ENCODE peak calls at places on chromosomes 3 and 15, in eight cellular contexts. One of them, this sample, is unnamed.

GRCh38 chr3:157438371-157438735 is 1.7 kb downstream of the PTX3 start:
- DNase-seq in HFFc6: no peak
- DNase-seq in neural progenitor cell: peak
- DNase-seq in stimulated activated CD4-positive, alpha-beta T cell treated with anti-CD3 and anti-CD28 coated beads, TNF-alpha, amount 100 ng/mL, for 24 hours: no peak
- DNase-seq in IMR-90: no peak
- DNase-seq in CMK: no peak
- DNase-seq in natural killer cell: no peak
- DNase-seq in Ammon's horn: peak
- DNase-seq in this sample: peak

GRCh38 chr15:77030042-77030927 is 35.4 kb downstream of the PSTPIP1 start:
- DNase-seq in neural progenitor cell: peak
- DNase-seq in CMK: no peak
- DNase-seq in IMR-90: no peak
- DNase-seq in stimulated activated CD4-positive, alpha-beta T cell treated with anti-CD3 and anti-CD28 coated beads, TNF-alpha, amount 100 ng/mL, for 24 hours: no peak
- DNase-seq in HFFc6: no peak
- DNase-seq in natural killer cell: peak
- DNase-seq in Ammon's horn: no peak
- DNase-seq in this sample: no peak

GRCh38 chr3:108780235-108780634 is 23.0 kb upstream of the RETNLB start:
- DNase-seq in neural progenitor cell: no peak
- DNase-seq in stimulated activated CD4-positive, alpha-beta T cell treated with anti-CD3 and anti-CD28 coated beads, TNF-alpha, amount 100 ng/mL, for 24 hours: no peak
- DNase-seq in HFFc6: no peak
- DNase-seq in IMR-90: no peak
- DNase-seq in CMK: no peak
- DNase-seq in Ammon's horn: no peak
- DNase-seq in natural killer cell: no peak
- DNase-seq in this sample: no peak

GRCh38 chr15:78716651-78717050 is 75.6 kb upstream of the CHRNB4 start:
- DNase-seq in stimulated activated CD4-positive, alpha-beta T cell treated with anti-CD3 and anti-CD28 coated beads, TNF-alpha, amount 100 ng/mL, for 24 hours: no peak
- DNase-seq in neural progenitor cell: no peak
- DNase-seq in natural killer cell: no peak
- DNase-seq in CMK: no peak
- DNase-seq in Ammon's horn: no peak
- DNase-seq in HFFc6: no peak
- DNase-seq in IMR-90: peak
- DNase-seq in this sample: peak

GRCh38 chr15:56523521-56523920 is 58.6 kb upstream of the MNS1 start:
- DNase-seq in natural killer cell: no peak
- DNase-seq in neural progenitor cell: no peak
- DNase-seq in Ammon's horn: no peak
- DNase-seq in IMR-90: no peak
- DNase-seq in CMK: no peak
- DNase-seq in HFFc6: no peak
- DNase-seq in stimulated activated CD4-positive, alpha-beta T cell treated with anti-CD3 and anti-CD28 coated beads, TNF-alpha, amount 100 ng/mL, for 24 hours: no peak
- DNase-seq in this sample: no peak

GRCh38 chr3:105199217-105199616 is 167.5 kb upstream of the ALCAM start:
- DNase-seq in Ammon's horn: no peak
- DNase-seq in IMR-90: no peak
- DNase-seq in natural killer cell: no peak
- DNase-seq in stimulated activated CD4-positive, alpha-beta T cell treated with anti-CD3 and anti-CD28 coated beads, TNF-alpha, amount 100 ng/mL, for 24 hours: no peak
- DNase-seq in HFFc6: no peak
- DNase-seq in neural progenitor cell: no peak
- DNase-seq in CMK: no peak
- DNase-seq in this sample: no peak

GRCh38 chr3:171101982-171102610 is 75.6 kb upstream of the SLC2A2 start:
- DNase-seq in Ammon's horn: no peak
- DNase-seq in IMR-90: peak
- DNase-seq in CMK: no peak
- DNase-seq in stimulated activated CD4-positive, alpha-beta T cell treated with anti-CD3 and anti-CD28 coated beads, TNF-alpha, amount 100 ng/mL, for 24 hours: no peak
- DNase-seq in neural progenitor cell: no peak
- DNase-seq in natural killer cell: no peak
- DNase-seq in HFFc6: peak
- DNase-seq in this sample: peak

GRCh38 chr3:143849854-143850549 is 1.7 kb upstream of the SLC9A9 start:
- DNase-seq in Ammon's horn: peak
- DNase-seq in natural killer cell: no peak
- DNase-seq in HFFc6: peak
- DNase-seq in neural progenitor cell: no peak
- DNase-seq in stimulated activated CD4-positive, alpha-beta T cell treated with anti-CD3 and anti-CD28 coated beads, TNF-alpha, amount 100 ng/mL, for 24 hours: no peak
- DNase-seq in CMK: no peak
- DNase-seq in IMR-90: peak
- DNase-seq in this sample: peak

GRCh38 chr3:111252795-111253194 is 181.2 kb downstream of the NECTIN3 start:
- DNase-seq in Ammon's horn: peak
- DNase-seq in CMK: no peak
- DNase-seq in IMR-90: peak
- DNase-seq in neural progenitor cell: no peak
- DNase-seq in stimulated activated CD4-positive, alpha-beta T cell treated with anti-CD3 and anti-CD28 coated beads, TNF-alpha, amount 100 ng/mL, for 24 hours: no peak
- DNase-seq in natural killer cell: no peak
- DNase-seq in HFFc6: peak
- DNase-seq in this sample: peak

GRCh38 chr3:123140591-123140990 is 61.2 kb upstream of the SEC22A start:
- DNase-seq in stimulated activated CD4-positive, alpha-beta T cell treated with anti-CD3 and anti-CD28 coated beads, TNF-alpha, amount 100 ng/mL, for 24 hours: no peak
- DNase-seq in Ammon's horn: no peak
- DNase-seq in neural progenitor cell: no peak
- DNase-seq in IMR-90: no peak
- DNase-seq in HFFc6: no peak
- DNase-seq in natural killer cell: no peak
- DNase-seq in CMK: no peak
- DNase-seq in this sample: no peak

GRCh38 chr15:78840661-78841060 is 29.4 kb upstream of the ADAMTS7 start:
- DNase-seq in stimulated activated CD4-positive, alpha-beta T cell treated with anti-CD3 and anti-CD28 coated beads, TNF-alpha, amount 100 ng/mL, for 24 hours: no peak
- DNase-seq in neural progenitor cell: peak
- DNase-seq in natural killer cell: no peak
- DNase-seq in IMR-90: no peak
- DNase-seq in CMK: peak
- DNase-seq in HFFc6: peak
- DNase-seq in Ammon's horn: no peak
- DNase-seq in this sample: no peak

GRCh38 chr3:124663690-124664089 is 66.6 kb upstream of the UMPS start:
- DNase-seq in neural progenitor cell: no peak
- DNase-seq in stimulated activated CD4-positive, alpha-beta T cell treated with anti-CD3 and anti-CD28 coated beads, TNF-alpha, amount 100 ng/mL, for 24 hours: no peak
- DNase-seq in CMK: no peak
- DNase-seq in IMR-90: peak
- DNase-seq in HFFc6: peak
- DNase-seq in natural killer cell: no peak
- DNase-seq in Ammon's horn: no peak
- DNase-seq in this sample: peak

GRCh38 chr3:20511863-20512262 is 325.9 kb upstream of the SGO1 start:
- DNase-seq in CMK: no peak
- DNase-seq in Ammon's horn: peak
- DNase-seq in neural progenitor cell: peak
- DNase-seq in HFFc6: peak
- DNase-seq in natural killer cell: no peak
- DNase-seq in stimulated activated CD4-positive, alpha-beta T cell treated with anti-CD3 and anti-CD28 coated beads, TNF-alpha, amount 100 ng/mL, for 24 hours: no peak
- DNase-seq in IMR-90: peak
- DNase-seq in this sample: peak

GRCh38 chr3:39190281-39191025 is 1.9 kb downstream of the XIRP1 start:
- DNase-seq in IMR-90: no peak
- DNase-seq in neural progenitor cell: no peak
- DNase-seq in HFFc6: no peak
- DNase-seq in natural killer cell: no peak
- DNase-seq in stimulated activated CD4-positive, alpha-beta T cell treated with anti-CD3 and anti-CD28 coated beads, TNF-alpha, amount 100 ng/mL, for 24 hours: no peak
- DNase-seq in Ammon's horn: no peak
- DNase-seq in CMK: no peak
- DNase-seq in this sample: no peak

GRCh38 chr3:185172086-185173049 is 19.5 kb upstream of the C3orf70 start:
- DNase-seq in CMK: no peak
- DNase-seq in IMR-90: no peak
- DNase-seq in natural killer cell: no peak
- DNase-seq in HFFc6: no peak
- DNase-seq in Ammon's horn: peak
- DNase-seq in neural progenitor cell: peak
- DNase-seq in stimulated activated CD4-positive, alpha-beta T cell treated with anti-CD3 and anti-CD28 coated beads, TNF-alpha, amount 100 ng/mL, for 24 hours: no peak
- DNase-seq in this sample: no peak

GRCh38 chr3:52277972-52278509 is 408 bp downstream of the WDR82 start:
- DNase-seq in neural progenitor cell: peak
- DNase-seq in CMK: no peak
- DNase-seq in IMR-90: no peak
- DNase-seq in stimulated activated CD4-positive, alpha-beta T cell treated with anti-CD3 and anti-CD28 coated beads, TNF-alpha, amount 100 ng/mL, for 24 hours: peak
- DNase-seq in natural killer cell: no peak
- DNase-seq in Ammon's horn: no peak
- DNase-seq in HFFc6: no peak
- DNase-seq in this sample: peak

GRCh38 chr3:13827256-13827655 is 52.6 kb downstream of the WNT7A start:
- DNase-seq in natural killer cell: no peak
- DNase-seq in IMR-90: no peak
- DNase-seq in stimulated activated CD4-positive, alpha-beta T cell treated with anti-CD3 and anti-CD28 coated beads, TNF-alpha, amount 100 ng/mL, for 24 hours: no peak
- DNase-seq in Ammon's horn: no peak
- DNase-seq in CMK: no peak
- DNase-seq in HFFc6: no peak
- DNase-seq in neural progenitor cell: no peak
- DNase-seq in this sample: no peak

GRCh38 chr15:70093481-70094309 is 4.0 kb downstream of the TLE3 start:
- DNase-seq in neural progenitor cell: no peak
- DNase-seq in IMR-90: no peak
- DNase-seq in natural killer cell: no peak
- DNase-seq in HFFc6: no peak
- DNase-seq in stimulated activated CD4-positive, alpha-beta T cell treated with anti-CD3 and anti-CD28 coated beads, TNF-alpha, amount 100 ng/mL, for 24 hours: no peak
- DNase-seq in Ammon's horn: no peak
- DNase-seq in CMK: no peak
- DNase-seq in this sample: peak

GRCh38 chr3:184788751-184789150 is 23.2 kb upstream of the VPS8 start:
- DNase-seq in HFFc6: no peak
- DNase-seq in Ammon's horn: peak
- DNase-seq in IMR-90: no peak
- DNase-seq in neural progenitor cell: no peak
- DNase-seq in natural killer cell: no peak
- DNase-seq in stimulated activated CD4-positive, alpha-beta T cell treated with anti-CD3 and anti-CD28 coated beads, TNF-alpha, amount 100 ng/mL, for 24 hours: no peak
- DNase-seq in CMK: no peak
- DNase-seq in this sample: no peak

GRCh38 chr3:58962816-58963215 is 87.0 kb downstream of the CFAP20DC start:
- DNase-seq in stimulated activated CD4-positive, alpha-beta T cell treated with anti-CD3 and anti-CD28 coated beads, TNF-alpha, amount 100 ng/mL, for 24 hours: no peak
- DNase-seq in IMR-90: peak
- DNase-seq in Ammon's horn: no peak
- DNase-seq in natural killer cell: no peak
- DNase-seq in CMK: no peak
- DNase-seq in HFFc6: no peak
- DNase-seq in neural progenitor cell: no peak
- DNase-seq in this sample: peak

GRCh38 chr3:123348-123747 is 73.2 kb upstream of the CHL1 start:
- DNase-seq in natural killer cell: no peak
- DNase-seq in stimulated activated CD4-positive, alpha-beta T cell treated with anti-CD3 and anti-CD28 coated beads, TNF-alpha, amount 100 ng/mL, for 24 hours: no peak
- DNase-seq in HFFc6: no peak
- DNase-seq in CMK: no peak
- DNase-seq in IMR-90: no peak
- DNase-seq in neural progenitor cell: no peak
- DNase-seq in Ammon's horn: no peak
- DNase-seq in this sample: no peak

GRCh38 chr3:34619990-34620389 is 821.6 kb downstream of the PDCD6IP start:
- DNase-seq in natural killer cell: no peak
- DNase-seq in CMK: no peak
- DNase-seq in neural progenitor cell: peak
- DNase-seq in IMR-90: no peak
- DNase-seq in Ammon's horn: no peak
- DNase-seq in stimulated activated CD4-positive, alpha-beta T cell treated with anti-CD3 and anti-CD28 coated beads, TNF-alpha, amount 100 ng/mL, for 24 hours: no peak
- DNase-seq in HFFc6: no peak
- DNase-seq in this sample: no peak

GRCh38 chr3:98855811-98856400 is 45.6 kb downstream of the DCBLD2 start:
- DNase-seq in stimulated activated CD4-positive, alpha-beta T cell treated with anti-CD3 and anti-CD28 coated beads, TNF-alpha, amount 100 ng/mL, for 24 hours: no peak
- DNase-seq in neural progenitor cell: no peak
- DNase-seq in IMR-90: peak
- DNase-seq in natural killer cell: no peak
- DNase-seq in CMK: no peak
- DNase-seq in HFFc6: peak
- DNase-seq in Ammon's horn: peak
- DNase-seq in this sample: peak

GRCh38 chr3:42961633-42962032 is 17.5 kb upstream of the GASK1A start:
- DNase-seq in stimulated activated CD4-positive, alpha-beta T cell treated with anti-CD3 and anti-CD28 coated beads, TNF-alpha, amount 100 ng/mL, for 24 hours: no peak
- DNase-seq in Ammon's horn: peak
- DNase-seq in HFFc6: peak
- DNase-seq in neural progenitor cell: peak
- DNase-seq in natural killer cell: no peak
- DNase-seq in CMK: no peak
- DNase-seq in IMR-90: peak
- DNase-seq in this sample: peak

GRCh38 chr3:195207731-195208130 is 63.2 kb downstream of the XXYLT1 start:
- DNase-seq in natural killer cell: no peak
- DNase-seq in Ammon's horn: no peak
- DNase-seq in stimulated activated CD4-positive, alpha-beta T cell treated with anti-CD3 and anti-CD28 coated beads, TNF-alpha, amount 100 ng/mL, for 24 hours: no peak
- DNase-seq in CMK: no peak
- DNase-seq in IMR-90: no peak
- DNase-seq in neural progenitor cell: no peak
- DNase-seq in HFFc6: no peak
- DNase-seq in this sample: peak

GRCh38 chr3:105656607-105657504 is 212.0 kb downstream of the CBLB start:
- DNase-seq in Ammon's horn: no peak
- DNase-seq in neural progenitor cell: no peak
- DNase-seq in HFFc6: peak
- DNase-seq in natural killer cell: no peak
- DNase-seq in stimulated activated CD4-positive, alpha-beta T cell treated with anti-CD3 and anti-CD28 coated beads, TNF-alpha, amount 100 ng/mL, for 24 hours: no peak
- DNase-seq in CMK: no peak
- DNase-seq in IMR-90: no peak
- DNase-seq in this sample: peak